ENCODE peak calls at places on chromosomes 2 and 18, in nine cellular contexts. One of them, this sample, is unnamed.

GRCh38 chr2:80392446-80392845 is 87.9 kb upstream of the LRRTM1 start:
- DNase-seq in CD4-positive, alpha-beta T cell: no peak
- DNase-seq in GM23338: no peak
- DNase-seq in cardiac fibroblast: peak; percentile 15
- DNase-seq in WTC11: no peak
- DNase-seq in B cell: no peak
- DNase-seq in K562: no peak
- DNase-seq in foreskin fibroblast: no peak
- DNase-seq in GM10248: no peak
- DNase-seq in this sample: no peak

GRCh38 chr2:223930002-223930976 is 14.8 kb downstream of the WDFY1 start:
- DNase-seq in GM23338: peak; percentile 31
- DNase-seq in GM10248: no peak
- DNase-seq in K562: peak; percentile 51
- DNase-seq in foreskin fibroblast: no peak
- DNase-seq in WTC11: no peak
- DNase-seq in cardiac fibroblast: no peak
- DNase-seq in CD4-positive, alpha-beta T cell: no peak
- DNase-seq in B cell: no peak
- DNase-seq in this sample: no peak

GRCh38 chr2:128535928-128536327 is 217.3 kb upstream of the HS6ST1 start:
- DNase-seq in B cell: no peak
- DNase-seq in cardiac fibroblast: peak; percentile 69
- DNase-seq in GM23338: no peak
- DNase-seq in K562: no peak
- DNase-seq in CD4-positive, alpha-beta T cell: no peak
- DNase-seq in WTC11: no peak
- DNase-seq in GM10248: no peak
- DNase-seq in foreskin fibroblast: peak; percentile 81
- DNase-seq in this sample: no peak

GRCh38 chr18:59885579-59886163 is 14.1 kb upstream of the PMAIP1 start:
- DNase-seq in foreskin fibroblast: peak; percentile 69
- DNase-seq in K562: no peak
- DNase-seq in WTC11: no peak
- DNase-seq in cardiac fibroblast: peak; percentile 78
- DNase-seq in GM23338: no peak
- DNase-seq in GM10248: peak; percentile 66
- DNase-seq in CD4-positive, alpha-beta T cell: no peak
- DNase-seq in B cell: peak; percentile 64
- DNase-seq in this sample: no peak

GRCh38 chr18:3903341-3903740 is 453.4 kb downstream of the TGIF1 start:
- DNase-seq in GM23338: no peak
- DNase-seq in cardiac fibroblast: peak; percentile 44
- DNase-seq in WTC11: no peak
- DNase-seq in B cell: no peak
- DNase-seq in CD4-positive, alpha-beta T cell: no peak
- DNase-seq in GM10248: no peak
- DNase-seq in foreskin fibroblast: peak; percentile 30
- DNase-seq in K562: no peak
- DNase-seq in this sample: no peak

GRCh38 chr2:9702604-9703084 is 71.8 kb upstream of the YWHAQ start:
- DNase-seq in K562: no peak
- DNase-seq in GM10248: no peak
- DNase-seq in B cell: no peak
- DNase-seq in cardiac fibroblast: no peak
- DNase-seq in CD4-positive, alpha-beta T cell: no peak
- DNase-seq in WTC11: no peak
- DNase-seq in foreskin fibroblast: no peak
- DNase-seq in GM23338: no peak
- DNase-seq in this sample: no peak

GRCh38 chr2:58350484-58350883 is 109.4 kb upstream of the FANCL start:
- DNase-seq in CD4-positive, alpha-beta T cell: no peak
- DNase-seq in foreskin fibroblast: no peak
- DNase-seq in WTC11: no peak
- DNase-seq in K562: no peak
- DNase-seq in cardiac fibroblast: no peak
- DNase-seq in GM10248: peak; percentile 26
- DNase-seq in GM23338: no peak
- DNase-seq in B cell: no peak
- DNase-seq in this sample: no peak

GRCh38 chr2:181656450-181657261 is at the start of gene CERKL:
- DNase-seq in GM23338: peak; percentile 89
- DNase-seq in WTC11: peak; percentile 82
- DNase-seq in CD4-positive, alpha-beta T cell: no peak
- DNase-seq in cardiac fibroblast: peak; percentile 15
- DNase-seq in foreskin fibroblast: peak; percentile 25
- DNase-seq in B cell: no peak
- DNase-seq in GM10248: peak; percentile 79
- DNase-seq in K562: no peak
- DNase-seq in this sample: peak; percentile 43

GRCh38 chr2:122210898-122211605 is 455.6 kb downstream of the TSN start:
- DNase-seq in foreskin fibroblast: no peak
- DNase-seq in GM23338: no peak
- DNase-seq in WTC11: no peak
- DNase-seq in K562: no peak
- DNase-seq in cardiac fibroblast: no peak
- DNase-seq in GM10248: no peak
- DNase-seq in CD4-positive, alpha-beta T cell: no peak
- DNase-seq in B cell: no peak
- DNase-seq in this sample: no peak

GRCh38 chr2:30217644-30218361 is 13.5 kb upstream of the LBH start:
- DNase-seq in K562: no peak
- DNase-seq in GM23338: peak; percentile 17
- DNase-seq in WTC11: no peak
- DNase-seq in B cell: no peak
- DNase-seq in cardiac fibroblast: no peak
- DNase-seq in GM10248: no peak
- DNase-seq in CD4-positive, alpha-beta T cell: no peak
- DNase-seq in foreskin fibroblast: no peak
- DNase-seq in this sample: no peak

GRCh38 chr2:174510583-174511189 is 23.9 kb upstream of the GPR155 start:
- DNase-seq in K562: no peak
- DNase-seq in CD4-positive, alpha-beta T cell: no peak
- DNase-seq in B cell: no peak
- DNase-seq in GM10248: no peak
- DNase-seq in WTC11: no peak
- DNase-seq in GM23338: peak; percentile 74
- DNase-seq in cardiac fibroblast: no peak
- DNase-seq in foreskin fibroblast: no peak
- DNase-seq in this sample: no peak

GRCh38 chr2:85777441-85777861 is 23.7 kb downstream of the ATOH8 start:
- DNase-seq in WTC11: no peak
- DNase-seq in B cell: no peak
- DNase-seq in cardiac fibroblast: peak; percentile 78
- DNase-seq in GM10248: no peak
- DNase-seq in CD4-positive, alpha-beta T cell: no peak
- DNase-seq in GM23338: no peak
- DNase-seq in foreskin fibroblast: no peak
- DNase-seq in K562: no peak
- DNase-seq in this sample: no peak

GRCh38 chr2:128552141-128552805 is 233.6 kb upstream of the HS6ST1 start:
- DNase-seq in CD4-positive, alpha-beta T cell: no peak
- DNase-seq in cardiac fibroblast: no peak
- DNase-seq in foreskin fibroblast: no peak
- DNase-seq in GM23338: no peak
- DNase-seq in B cell: no peak
- DNase-seq in K562: no peak
- DNase-seq in GM10248: no peak
- DNase-seq in WTC11: no peak
- DNase-seq in this sample: no peak

GRCh38 chr2:55283083-55283482 is 14.1 kb upstream of the MTIF2 start:
- DNase-seq in foreskin fibroblast: no peak
- DNase-seq in WTC11: no peak
- DNase-seq in cardiac fibroblast: no peak
- DNase-seq in B cell: no peak
- DNase-seq in K562: no peak
- DNase-seq in GM23338: no peak
- DNase-seq in GM10248: no peak
- DNase-seq in CD4-positive, alpha-beta T cell: no peak
- DNase-seq in this sample: no peak
- TF ChIP-seq CTCF in foreskin fibroblast: no peak
- TF ChIP-seq CTCF in WTC11: no peak
- TF ChIP-seq CTCF in cardiac fibroblast: no peak
- TF ChIP-seq CTCF in B cell: no peak
- TF ChIP-seq CTCF in K562: no peak
- TF ChIP-seq CTCF in GM23338: no peak
- TF ChIP-seq CTCF in GM10248: no peak
- TF ChIP-seq CTCF in CD4-positive, alpha-beta T cell: no peak
- TF ChIP-seq CTCF in this sample: no peak

GRCh38 chr2:65969161-65969560 is 465.8 kb upstream of the MEIS1 start:
- DNase-seq in foreskin fibroblast: no peak
- DNase-seq in WTC11: no peak
- DNase-seq in CD4-positive, alpha-beta T cell: no peak
- DNase-seq in B cell: no peak
- DNase-seq in GM10248: no peak
- DNase-seq in K562: no peak
- DNase-seq in cardiac fibroblast: no peak
- DNase-seq in GM23338: no peak
- DNase-seq in this sample: no peak

GRCh38 chr2:65974067-65974723 is 460.7 kb upstream of the MEIS1 start:
- DNase-seq in K562: peak; percentile 9
- DNase-seq in GM10248: no peak
- DNase-seq in B cell: no peak
- DNase-seq in foreskin fibroblast: no peak
- DNase-seq in CD4-positive, alpha-beta T cell: no peak
- DNase-seq in WTC11: no peak
- DNase-seq in cardiac fibroblast: no peak
- DNase-seq in GM23338: peak; percentile 45
- DNase-seq in this sample: no peak
- TF ChIP-seq CTCF in K562: peak; percentile 27
- TF ChIP-seq CTCF in GM10248: no peak
- TF ChIP-seq CTCF in B cell: no peak
- TF ChIP-seq CTCF in foreskin fibroblast: peak; percentile 17
- TF ChIP-seq CTCF in CD4-positive, alpha-beta T cell: no peak
- TF ChIP-seq CTCF in WTC11: no peak
- TF ChIP-seq CTCF in cardiac fibroblast: no peak
- TF ChIP-seq CTCF in GM23338: peak; percentile 60
- TF ChIP-seq CTCF in this sample: no peak

DNA sequence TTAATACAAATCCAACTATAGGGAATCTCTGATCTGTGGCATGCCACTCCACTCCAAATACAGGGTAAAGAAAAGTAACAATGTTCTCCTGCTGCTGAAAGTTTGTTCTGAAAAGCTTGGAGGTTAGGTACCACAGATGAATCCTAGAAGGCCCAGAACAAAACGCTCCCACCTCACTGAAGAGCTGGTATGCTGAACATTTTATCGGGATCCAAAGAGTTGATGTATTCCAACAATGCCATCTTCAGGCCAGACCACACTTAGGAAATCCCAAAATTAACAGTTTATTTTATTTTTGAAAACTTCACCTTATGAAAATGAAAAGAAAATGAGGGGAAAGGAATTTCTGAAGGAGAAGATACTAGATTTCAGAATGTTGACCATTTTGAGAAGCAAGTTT is 145.1 kb upstream of the CDH19 start:
- DNase-seq in GM10248: no peak
- DNase-seq in B cell: no peak
- DNase-seq in WTC11: no peak
- DNase-seq in K562: no peak
- DNase-seq in foreskin fibroblast: no peak
- DNase-seq in CD4-positive, alpha-beta T cell: no peak
- DNase-seq in GM23338: peak; percentile 36
- DNase-seq in cardiac fibroblast: peak; percentile 55
- DNase-seq in this sample: no peak
- TF ChIP-seq CTCF in GM10248: no peak
- TF ChIP-seq CTCF in B cell: no peak
- TF ChIP-seq CTCF in WTC11: no peak
- TF ChIP-seq CTCF in K562: no peak
- TF ChIP-seq CTCF in foreskin fibroblast: no peak
- TF ChIP-seq CTCF in CD4-positive, alpha-beta T cell: no peak
- TF ChIP-seq CTCF in GM23338: peak; percentile 49
- TF ChIP-seq CTCF in cardiac fibroblast: peak; percentile 14
- TF ChIP-seq CTCF in this sample: no peak

GRCh38 chr2:88627856-88628568 is 748 bp upstream of the EIF2AK3 start:
- DNase-seq in GM10248: peak; percentile 69
- DNase-seq in cardiac fibroblast: peak; percentile 98
- DNase-seq in CD4-positive, alpha-beta T cell: peak; percentile 46
- DNase-seq in foreskin fibroblast: peak; percentile 97
- DNase-seq in K562: peak; percentile 77
- DNase-seq in WTC11: peak; percentile 81
- DNase-seq in GM23338: peak; percentile 96
- DNase-seq in B cell: peak; percentile 88
- DNase-seq in this sample: peak; percentile 71
- TF ChIP-seq CTCF in GM10248: no peak
- TF ChIP-seq CTCF in cardiac fibroblast: no peak
- TF ChIP-seq CTCF in CD4-positive, alpha-beta T cell: no peak
- TF ChIP-seq CTCF in foreskin fibroblast: no peak
- TF ChIP-seq CTCF in K562: no peak
- TF ChIP-seq CTCF in WTC11: no peak
- TF ChIP-seq CTCF in GM23338: no peak
- TF ChIP-seq CTCF in B cell: no peak
- TF ChIP-seq CTCF in this sample: no peak

This sample was measured in endothelial cell.